ENCODE peak calls at places on chromosomes 5 and 9, in ten cellular contexts. H is AG09309, O is GM23338, F is spleen, P is type B pancreatic cell, Q is neural crest cell, G is astrocyte of the spinal cord, U is fibroblast of pulmonary artery, A is astrocyte, K is activated B cell treated with CpG ODN at 0.5 μM for 24 hours. W is an unnamed sample.

GRCh38 chr9:112078432-112078831 is 96.7 kb downstream of the SUSD1 start:
- DNase-seq in A (no peak), F (no peak), G (no peak), P (no peak), H (no peak), K (no peak), O (no peak), Q (no peak), U (no peak), W (no peak)

GRCh38 chr5:139849942-139850341 is 54.3 kb downstream of the PSD2 start:
- DNase-seq in A (no peak), U (no peak), O (no peak), Q (no peak), K (no peak), F (no peak), H (no peak), G (no peak), P (no peak), W (no peak)

GRCh38 chr9:35423499-35423898 is 66.4 kb upstream of the RUSC2 start:
- DNase-seq in A (no peak), G (peak; percentile 3), P (no peak), Q (no peak), H (no peak), O (no peak), K (no peak), F (no peak), U (no peak), W (peak; percentile 29)

GRCh38 chr5:133446440-133446839 is 165.9 kb downstream of the FSTL4 start:
- DNase-seq in F (no peak), Q (no peak), H (no peak), K (no peak), P (no peak), U (no peak), G (no peak), A (no peak), O (no peak), W (no peak)

GRCh38 chr5:112479418-112479817 is 60.3 kb upstream of the EPB41L4A start:
- DNase-seq in Q (no peak), H (no peak), P (no peak), K (no peak), O (no peak), A (peak; percentile 54), U (peak; percentile 46), G (peak; percentile 45), F (no peak), W (no peak)

GRCh38 chr5:150544606-150545219 is 36.8 kb downstream of the NDST1 start:
- DNase-seq in P (no peak), O (peak; percentile 96), F (peak; percentile 91), H (no peak), K (peak; percentile 58), Q (peak; percentile 66), U (peak; percentile 63), G (peak; percentile 39), A (no peak), W (no peak)

GRCh38 chr9:38047301-38048251 is 21.5 kb downstream of the SHB start:
- DNase-seq in Q (peak; percentile 12), K (no peak), U (peak; percentile 88), F (no peak), O (peak; percentile 91), G (peak; percentile 92), A (peak; percentile 97), P (no peak), H (peak; percentile 81), W (peak; percentile 95)

GRCh38 chr9:16062542-16063240 is 509.8 kb downstream of the CCDC171 start:
- DNase-seq in U (peak; percentile 76), A (peak; percentile 99), P (no peak), K (no peak), F (no peak), Q (no peak), H (peak; percentile 42), G (peak; percentile 95), O (no peak), W (peak; percentile 55)

GRCh38 chr5:141095263-141095641 is 837 bp downstream of the PCDHB2 start:
- DNase-seq in U (no peak), G (no peak), K (no peak), Q (no peak), O (peak; percentile 44), P (no peak), A (no peak), H (no peak), F (no peak), W (no peak)

GRCh38 chr5:141100243-141100805 is at the start of gene PCDHB3:
- DNase-seq in U (peak; percentile 10), K (no peak), F (no peak), H (peak; percentile 32), G (peak; percentile 5), O (peak; percentile 96), Q (no peak), P (no peak), A (peak; percentile 3), W (no peak)

GRCh38 chr5:141094481-141095262 is at the start of gene PCDHB2:
- DNase-seq in A (peak; percentile 1), K (no peak), P (no peak), Q (peak; percentile 69), O (peak; percentile 98), G (peak; percentile 1), F (no peak), U (peak; percentile 17), H (peak; percentile 55), W (no peak)
- TF ChIP-seq CTCF in A (no peak), K (no peak), P (peak; percentile 89), Q (peak; percentile 89), O (peak; percentile 89), G (no peak), F (no peak), U (no peak), H (peak; percentile 49), W (peak; percentile 41)

DNA sequence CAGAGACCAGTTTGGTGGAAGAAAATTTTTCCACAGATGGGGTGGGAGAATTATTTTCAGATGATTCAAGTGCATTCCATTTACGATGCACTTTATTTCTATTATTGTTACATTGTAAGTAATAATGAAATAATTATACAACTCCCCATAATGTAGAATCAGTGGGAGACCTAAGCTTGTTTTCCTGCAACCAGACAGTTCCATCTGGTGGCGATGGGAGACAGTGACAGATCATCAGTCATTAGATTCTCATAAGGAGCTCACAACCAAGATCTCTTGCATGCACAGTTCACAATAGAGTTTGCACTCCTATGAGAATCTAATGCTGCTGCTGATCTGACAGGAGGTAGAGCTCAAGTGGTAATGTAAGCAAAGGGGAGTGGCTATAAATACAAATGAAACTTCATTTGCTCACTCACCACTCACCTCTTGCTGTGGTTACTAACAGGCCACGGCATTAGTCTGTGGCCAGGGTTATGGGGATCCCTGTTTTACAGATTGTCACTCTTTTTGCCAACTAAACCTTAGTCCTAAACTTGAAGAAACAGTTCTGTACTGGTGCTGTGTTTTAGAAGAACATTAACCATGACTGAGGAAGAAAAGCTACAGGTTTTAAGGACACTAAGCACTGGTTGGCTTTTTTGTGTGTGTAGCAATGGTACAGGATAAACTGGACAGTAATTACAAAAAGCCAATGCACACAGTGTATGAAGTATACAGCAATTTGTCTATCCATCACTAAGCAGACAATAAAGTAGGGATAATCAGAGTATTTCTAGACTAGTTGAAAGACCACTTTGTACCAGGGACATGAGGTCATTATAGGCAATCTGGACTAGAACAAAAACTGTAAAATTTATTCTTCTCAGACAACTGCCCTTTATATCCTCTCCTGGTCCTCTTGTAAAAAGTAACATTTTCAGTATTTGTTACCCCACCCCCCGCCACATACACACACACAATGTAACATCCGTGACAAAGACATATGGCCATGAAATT is 9.9 kb downstream of the TMEM232 start:
- DNase-seq in U (no peak), A (no peak), K (no peak), H (no peak), F (no peak), Q (no peak), G (no peak), P (no peak), O (peak; percentile 16), W (no peak)
- TF ChIP-seq CTCF in U (no peak), A (no peak), K (no peak), H (no peak), F (no peak), Q (no peak), G (no peak), P (no peak), O (peak; percentile 34), W (no peak)

GRCh38 chr5:174570662-174571061 is 153.7 kb upstream of the MSX2 start:
- DNase-seq in A (no peak), K (no peak), U (no peak), G (peak; percentile 19), P (no peak), F (no peak), H (no peak), O (no peak), Q (no peak), W (no peak)

GRCh38 chr5:174575043-174575442 is 149.3 kb upstream of the MSX2 start:
- DNase-seq in G (no peak), H (no peak), K (no peak), F (no peak), P (no peak), U (no peak), A (no peak), Q (no peak), O (no peak), W (no peak)

GRCh38 chr5:174572591-174572990 is 151.8 kb upstream of the MSX2 start:
- DNase-seq in Q (no peak), F (no peak), O (no peak), U (no peak), K (no peak), A (peak; percentile 35), G (no peak), H (no peak), P (no peak), W (no peak)

GRCh38 chr5:174573210-174574014 is 151.0 kb upstream of the MSX2 start:
- DNase-seq in F (no peak), O (no peak), Q (no peak), P (no peak), K (no peak), G (no peak), U (no peak), A (no peak), H (no peak), W (no peak)

DNA sequence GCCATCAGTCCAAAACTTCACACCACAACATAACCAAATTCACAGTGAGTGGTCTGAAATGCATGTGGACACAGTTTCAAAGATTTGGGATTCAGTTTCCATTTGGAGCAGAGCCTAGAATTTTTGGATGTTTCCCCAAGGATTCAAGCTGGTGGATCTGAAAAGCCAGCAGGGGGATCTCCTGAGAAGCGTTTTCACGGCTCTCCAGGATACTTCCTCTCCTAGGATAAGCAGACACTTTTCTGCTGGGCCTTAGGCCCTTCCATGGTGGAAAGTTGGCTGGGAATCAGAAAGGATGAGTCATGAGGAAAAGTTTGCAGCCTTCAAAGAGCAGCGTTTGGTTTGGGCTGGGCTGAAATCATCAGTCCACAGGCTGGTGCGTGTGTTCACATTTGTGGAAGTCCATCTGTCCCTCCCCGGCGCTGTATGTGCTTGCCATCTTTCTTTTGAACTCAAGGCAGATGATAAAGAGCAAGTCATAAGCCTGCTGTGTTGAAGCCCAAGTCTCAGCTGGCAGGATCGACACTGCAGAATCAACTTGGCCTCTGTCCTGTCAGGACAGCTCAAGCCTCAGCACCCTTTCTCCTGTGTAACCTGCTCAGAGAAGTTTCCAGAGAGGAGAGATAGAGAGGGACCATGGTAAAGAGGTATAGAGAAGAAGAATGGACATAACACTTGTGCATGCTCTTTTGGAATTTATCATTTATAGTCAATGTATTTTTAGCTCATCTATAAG is 152.6 kb upstream of the MSX2 start:
- DNase-seq in A (peak; percentile 95), F (no peak), G (peak; percentile 95), P (no peak), U (peak; percentile 94), Q (no peak), K (no peak), H (peak; percentile 87), O (peak; percentile 52), W (peak; percentile 57)
- TF ChIP-seq CTCF in A (peak; percentile 29), F (peak; percentile 21), G (peak; percentile 47), P (no peak), U (peak; percentile 49), Q (no peak), K (no peak), H (peak; percentile 61), O (peak; percentile 23), W (peak; percentile 53)

GRCh38 chr9:33942471-33943083 is 106.1 kb downstream of the UBAP2 start:
- DNase-seq in U (peak; percentile 85), F (no peak), G (peak; percentile 82), P (no peak), O (no peak), K (no peak), H (peak; percentile 14), Q (no peak), A (peak; percentile 63), W (no peak)
- TF ChIP-seq CTCF in U (peak; percentile 59), F (no peak), G (peak; percentile 54), P (no peak), O (no peak), K (no peak), H (peak; percentile 52), Q (no peak), A (peak; percentile 56), W (peak; percentile 26)

W was measured in epithelial cell of proximal tubule.